ENCODE peak calls at places on chromosomes 11 and 22, in five cellular contexts. Y, T, Z, K and G are unnamed samples.

GRCh38 chr11:58575377-58576020 is at the start of gene LPXN:
- DNase-seq in Y (peak; percentile 48), T (no peak), Z (peak; percentile 86), K (no peak), G (no peak)

GRCh38 chr22:42991010-42991651 is 23.8 kb downstream of the PACSIN2 start:
- DNase-seq in Y (peak; percentile 69), T (no peak), Z (no peak), K (peak; percentile 52), G (no peak)

GRCh38 chr11:61141601-61142028 is 19.6 kb downstream of the VPS37C start:
- DNase-seq in Y (peak; percentile 93), T (peak; percentile 39), Z (no peak), K (peak; percentile 66), G (no peak)

GRCh38 chr11:70677232-70677916 is 279.0 kb downstream of the CTTN start:
- DNase-seq in Y (no peak), T (no peak), Z (no peak), K (no peak), G (no peak)

GRCh38 chr11:23404225-23405160 is 544.2 kb upstream of the CCDC179 start:
- DNase-seq in Y (no peak), T (no peak), Z (no peak), K (peak; percentile 52), G (no peak)

GRCh38 chr11:57213282-57214086 is 23.6 kb downstream of the APLNR start:
- DNase-seq in Y (no peak), T (peak; percentile 85), Z (peak; percentile 33), K (no peak), G (no peak)

GRCh38 chr11:112225753-112226061 is 521 bp upstream of the PTS start:
- DNase-seq in Y (peak; percentile 79), T (no peak), Z (no peak), K (peak; percentile 90), G (peak; percentile 87)

GRCh38 chr11:102683277-102683676 is 22.3 kb downstream of the MMP27 start:
- DNase-seq in Y (no peak), T (peak; percentile 34), Z (no peak), K (no peak), G (no peak)

GRCh38 chr11:126104420-126104819 is 41.8 kb upstream of the CDON start:
- DNase-seq in Y (no peak), T (peak; percentile 88), Z (no peak), K (no peak), G (no peak)

GRCh38 chr11:14585438-14585837 is 58.2 kb upstream of the PDE3B start:
- DNase-seq in Y (no peak), T (no peak), Z (no peak), K (no peak), G (no peak)

GRCh38 chr11:69603978-69604524 is 36.9 kb upstream of the CCND1 start:
- DNase-seq in Y (no peak), T (no peak), Z (no peak), K (no peak), G (no peak)

GRCh38 chr22:29842740-29843139 is 4.7 kb upstream of the ASCC2 start:
- DNase-seq in Y (no peak), T (no peak), Z (no peak), K (no peak), G (no peak)

GRCh38 chr11:1875093-1875785 is 16.5 kb downstream of the PRR33 start:
- DNase-seq in Y (peak; percentile 7), T (no peak), Z (no peak), K (peak; percentile 66), G (no peak)

GRCh38 chr22:20319041-20319744 is 667 bp downstream of the DGCR6L start:
- DNase-seq in Y (no peak), T (peak; percentile 65), Z (peak; percentile 25), K (peak; percentile 60), G (peak; percentile 62)

GRCh38 chr11:19698493-19699292 is 13.9 kb upstream of the NAV2 start:
- DNase-seq in Y (no peak), T (no peak), Z (no peak), K (peak; percentile 89), G (peak; percentile 87)

GRCh38 chr11:115941481-115941993 is 437.3 kb upstream of the CADM1 start:
- DNase-seq in Y (peak; percentile 22), T (no peak), Z (no peak), K (peak; percentile 72), G (no peak)

GRCh38 chr11:130428271-130428670 is at the start of gene ADAMTS8:
- DNase-seq in Y (no peak), T (peak; percentile 62), Z (no peak), K (no peak), G (no peak)

GRCh38 chr11:130431806-130432205 is 3.4 kb upstream of the ADAMTS8 start:
- DNase-seq in Y (no peak), T (no peak), Z (no peak), K (no peak), G (no peak)

GRCh38 chr11:130428692-130429681 is 578 bp upstream of the ADAMTS8 start:
- DNase-seq in Y (no peak), T (peak; percentile 41), Z (no peak), K (no peak), G (no peak)

GRCh38 chr11:130431337-130431773 is 2.9 kb upstream of the ADAMTS8 start:
- DNase-seq in Y (peak; percentile 80), T (peak; percentile 96), Z (peak; percentile 66), K (peak; percentile 84), G (peak; percentile 77)

GRCh38 chr11:130429983-130430382 is 1.6 kb upstream of the ADAMTS8 start:
- DNase-seq in Y (no peak), T (no peak), Z (no peak), K (no peak), G (no peak)
- TF ChIP-seq POLR2AphosphoS5 in Y (no peak), T (no peak), Z (no peak), K (no peak), G (no peak)

GRCh38 chr11:47355283-47356128 is 3.0 kb upstream of the MYBPC3 start:
- DNase-seq in Y (peak; percentile 97), T (peak; percentile 98), Z (peak; percentile 94), K (peak; percentile 97), G (peak; percentile 94)

GRCh38 chr11:47356129-47356997 is 3.9 kb upstream of the MYBPC3 start:
- DNase-seq in Y (no peak), T (no peak), Z (no peak), K (no peak), G (no peak)

GRCh38 chr11:47353978-47354774 is 1.7 kb upstream of the MYBPC3 start:
- DNase-seq in Y (no peak), T (no peak), Z (no peak), K (no peak), G (no peak)

GRCh38 chr11:47356998-47357329 is 4.5 kb upstream of the MYBPC3 start:
- DNase-seq in Y (no peak), T (no peak), Z (no peak), K (no peak), G (no peak)

DNA sequence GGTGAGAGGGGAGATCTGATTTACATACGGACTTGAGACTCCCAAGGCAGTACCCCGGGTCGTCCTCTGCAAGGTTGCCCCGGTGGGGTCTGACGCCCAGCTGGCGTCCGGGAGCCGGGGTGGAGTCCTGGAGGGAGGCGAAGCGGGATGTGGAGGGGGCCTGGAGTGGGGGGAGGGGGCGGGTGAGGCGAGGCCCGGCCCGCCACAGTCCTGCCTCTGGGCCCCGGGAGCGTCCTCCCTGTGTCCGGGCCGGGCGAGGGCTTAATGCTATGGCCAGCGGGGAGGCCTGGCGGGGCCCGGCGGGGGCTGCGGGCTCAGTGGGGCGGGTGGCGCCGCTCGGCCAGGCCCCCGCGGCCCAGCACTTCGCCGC is 2.4 kb upstream of the MYBPC3 start:
- DNase-seq in Y (no peak), T (peak; percentile 60), Z (no peak), K (no peak), G (no peak)
- H3K4me3 ChIP-seq in Y (peak overlapping the region; percentile 39), T (peak overlapping the region; percentile 71), Z (no peak overlapping the region), K (peak overlapping the region; percentile 38), G (peak overlapping the region; percentile 63)

DNA sequence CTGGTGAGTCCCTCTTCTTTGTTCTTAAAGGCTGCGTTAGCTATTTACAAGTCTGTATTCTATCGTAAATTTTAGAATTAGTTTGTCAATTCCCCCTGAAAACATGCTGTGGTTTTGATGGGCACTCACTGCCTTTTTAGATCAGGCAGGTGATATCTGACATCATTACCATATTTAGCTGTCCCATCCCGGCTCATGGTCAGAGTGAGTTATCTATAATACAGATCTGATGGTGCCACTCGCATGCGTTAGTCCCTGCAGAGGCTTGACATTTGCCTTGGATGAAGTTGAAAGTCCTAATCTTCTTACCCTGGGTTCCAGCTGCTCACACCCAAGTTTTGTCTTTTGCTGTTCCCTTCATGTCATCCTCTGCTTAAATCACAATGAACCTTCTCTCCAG is 150.5 kb upstream of the NARS2 start:
- DNase-seq in Y (no peak), T (no peak), Z (no peak), K (no peak), G (no peak)
- H3K27me3 ChIP-seq in Y (no peaks in the 10 kb centered on the region), T (no peaks in the 10 kb centered on the region), Z (no peaks in the 10 kb centered on the region), K (no peaks in the 10 kb centered on the region), G (no peaks in the 10 kb centered on the region)

GRCh38 chr11:47001666-47002285 is 65.2 kb downstream of the CSTPP1 start:
- DNase-seq in Y (no peak), T (peak; percentile 27), Z (peak; percentile 1), K (no peak), G (no peak)

GRCh38 chr11:47005441-47005840 is 68.9 kb downstream of the CSTPP1 start:
- DNase-seq in Y (no peak), T (no peak), Z (no peak), K (no peak), G (no peak)

GRCh38 chr11:47003180-47003877 is 66.8 kb downstream of the CSTPP1 start:
- DNase-seq in Y (no peak), T (no peak), Z (peak; percentile 40), K (no peak), G (no peak)

GRCh38 chr11:47002366-47002765 is 65.8 kb downstream of the CSTPP1 start:
- DNase-seq in Y (no peak), T (no peak), Z (peak; percentile 9), K (no peak), G (no peak)

GRCh38 chr11:47004595-47005033 is 68.1 kb downstream of the CSTPP1 start:
- DNase-seq in Y (peak; percentile 71), T (no peak), Z (peak; percentile 76), K (peak; percentile 97), G (peak; percentile 81)
- TF ChIP-seq POLR2AphosphoS5 in Y (peak; percentile 87), T (no peak), Z (peak; percentile 16), K (peak; percentile 98), G (peak; percentile 7)

GRCh38 chr22:45995405-45996101 is 18.6 kb upstream of the WNT7B start:
- DNase-seq in Y (no peak), T (no peak), Z (no peak), K (no peak), G (no peak)
- H3K4me3 ChIP-seq in Y (no peak overlapping the region), T (no peak overlapping the region), Z (no peak overlapping the region), K (no peak overlapping the region), G (no peak overlapping the region)

GRCh38 chr22:39904864-39905263 is 4.0 kb downstream of the GRAP2 start:
- DNase-seq in Y (no peak), T (no peak), Z (no peak), K (no peak), G (no peak)
- H3K27me3 ChIP-seq in Y (no peaks in the 10 kb centered on the region), T (no peaks in the 10 kb centered on the region), Z (no peaks in the 10 kb centered on the region), K (peaks cover 2% of the 10 kb centered on the region), G (peaks cover 7% of the 10 kb centered on the region)

DNA sequence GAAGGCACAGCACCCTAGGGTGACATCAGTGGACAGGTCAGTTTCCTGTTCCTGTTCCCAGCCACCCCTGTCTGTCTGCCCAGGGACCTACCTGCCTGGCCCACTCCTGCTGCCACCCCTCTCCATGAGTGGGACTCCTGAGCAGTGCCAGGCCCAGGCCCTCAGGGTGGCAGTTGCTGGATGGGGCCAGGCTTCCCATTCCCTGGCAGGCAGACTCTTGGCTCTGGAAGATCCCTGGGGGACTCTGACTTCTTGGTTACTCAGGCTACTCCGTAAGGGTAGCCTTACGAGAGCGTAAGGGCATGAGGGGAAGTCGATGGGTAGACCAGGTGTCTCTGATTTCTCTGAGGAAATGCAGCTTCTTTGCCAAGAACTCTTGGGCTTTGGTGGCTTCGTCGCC is 2.7 kb downstream of the TAGLN start:
- DNase-seq in Y (no peak), T (no peak), Z (no peak), K (no peak), G (no peak)
- TF ChIP-seq POLR2AphosphoS5 in Y (no peak), T (no peak), Z (no peak), K (no peak), G (no peak)

GRCh38 chr11:8329336-8329735 is 65.7 kb upstream of the LMO1 start:
- DNase-seq in Y (no peak), T (no peak), Z (no peak), K (no peak), G (no peak)
- H3K4me3 ChIP-seq in Y (no peak overlapping the region), T (no peak overlapping the region), Z (no peak overlapping the region), K (no peak overlapping the region), G (no peak overlapping the region)